ENCODE peak calls at places on chromosomes 5 and 9, in nine cellular contexts. P is Caco-2, R is HL-60, Z is BJ, Y is A673, O is heart right ventricle, N is right lobe of liver, Q is PC-9, F is brain microvascular endothelial cell. K is an unnamed sample.

GRCh38 chr5:107874810-107875209 is 204.1 kb upstream of the EFNA5 start:
- DNase-seq in F (peak), Q (no peak), Y (no peak), R (no peak), N (no peak), P (no peak), Z (no peak), O (no peak), K (no peak)

GRCh38 chr9:86176468-86176867 is 77.1 kb upstream of the GOLM1 start:
- DNase-seq in F (no peak), N (no peak), Y (no peak), Q (peak), Z (no peak), P (no peak), O (no peak), R (no peak), K (no peak)

GRCh38 chr5:75720882-75721281 is 3.6 kb upstream of the POC5 start:
- DNase-seq in Z (no peak), P (peak), Q (no peak), O (no peak), N (peak), F (no peak), R (peak), Y (no peak), K (no peak)

GRCh38 chr5:95863383-95863757 is 40.8 kb upstream of the GLRX start:
- DNase-seq in Z (no peak), P (no peak), Q (no peak), Y (peak), N (no peak), O (no peak), R (no peak), F (no peak), K (no peak)

GRCh38 chr5:2187687-2188086 is 305.0 kb upstream of the IRX4 start:
- DNase-seq in N (no peak), Q (no peak), Y (no peak), F (no peak), R (no peak), P (no peak), Z (no peak), O (no peak), K (no peak)

GRCh38 chr5:83006683-83007283 is 70.4 kb downstream of the TMEM167A start:
- DNase-seq in Q (no peak), O (no peak), R (no peak), F (no peak), Y (no peak), P (no peak), N (no peak), Z (no peak), K (no peak)

GRCh38 chr5:59583810-59584562 is 309.5 kb downstream of the PDE4D start:
- DNase-seq in N (no peak), O (no peak), F (no peak), Y (no peak), R (no peak), P (no peak), Q (no peak), Z (no peak), K (no peak)

GRCh38 chr9:115340314-115340713 is 222.4 kb upstream of the TNC start:
- DNase-seq in Y (no peak), Q (no peak), Z (no peak), N (no peak), O (no peak), P (no peak), F (no peak), R (no peak), K (no peak)

GRCh38 chr5:1134478-1134877 is 22.6 kb upstream of the SLC12A7 start:
- DNase-seq in Q (no peak), N (no peak), O (no peak), F (no peak), Z (no peak), R (no peak), Y (no peak), P (no peak), K (no peak)

GRCh38 chr9:93128011-93128714 is 5.9 kb downstream of the NINJ1 start:
- DNase-seq in R (no peak), Z (no peak), P (no peak), O (no peak), N (peak), Y (no peak), F (no peak), Q (no peak), K (no peak)

GRCh38 chr5:39717186-39717897 is 292.6 kb upstream of the DAB2 start:
- DNase-seq in Z (peak), Y (no peak), Q (no peak), O (no peak), N (no peak), R (no peak), P (no peak), F (no peak), K (no peak)

GRCh38 chr5:10701567-10702039 is 59.4 kb downstream of the DAP start:
- DNase-seq in Z (no peak), P (peak), R (no peak), Q (peak), N (no peak), O (peak), Y (peak), F (peak), K (no peak)

GRCh38 chr9:127724012-127724411 is 8.1 kb downstream of the TTC16 start:
- DNase-seq in Q (no peak), Z (no peak), Y (no peak), N (no peak), P (no peak), O (no peak), R (no peak), F (no peak), K (no peak)

GRCh38 chr5:83844320-83845068 is 123.8 kb upstream of the HAPLN1 start:
- DNase-seq in Q (no peak), F (peak), Y (no peak), R (no peak), Z (no peak), O (no peak), N (no peak), P (peak), K (peak)

GRCh38 chr9:2013688-2014087 is 1.5 kb upstream of the SMARCA2 start:
- DNase-seq in F (no peak), Y (no peak), Z (no peak), R (peak), N (no peak), O (no peak), Q (no peak), P (no peak), K (no peak)

GRCh38 chr5:54835642-54836041 is 149.8 kb downstream of the ESM1 start:
- DNase-seq in Y (no peak), O (no peak), F (peak), P (no peak), Q (no peak), N (no peak), Z (no peak), R (no peak), K (peak)

GRCh38 chr5:158614951-158615350 is 484.8 kb downstream of the EBF1 start:
- DNase-seq in O (no peak), F (no peak), P (no peak), Z (no peak), R (no peak), N (no peak), Q (no peak), Y (no peak), K (no peak)

GRCh38 chr5:1661831-1662558 is 137.6 kb downstream of the MRPL36 start:
- DNase-seq in F (no peak), Q (no peak), O (no peak), R (no peak), N (no peak), Y (no peak), Z (no peak), P (no peak), K (no peak)

GRCh38 chr5:68239485-68239884 is 23.9 kb downstream of the PIK3R1 start:
- DNase-seq in Y (no peak), F (peak), O (peak), Z (peak), R (peak), N (peak), P (peak), Q (no peak), K (no peak)

GRCh38 chr5:6489786-6490185 is 41.1 kb downstream of the UBE2QL1 start:
- DNase-seq in Y (no peak), Z (no peak), N (no peak), F (no peak), O (no peak), R (no peak), P (no peak), Q (no peak), K (no peak)

GRCh38 chr9:128424268-128424780 is 3.7 kb downstream of the CERCAM start:
- DNase-seq in F (no peak), P (no peak), N (no peak), O (no peak), Q (no peak), R (no peak), Y (no peak), Z (no peak), K (no peak)

GRCh38 chr9:117718085-117718484 is 13.9 kb downstream of the TLR4 start:
- DNase-seq in Z (no peak), N (no peak), F (no peak), O (no peak), Y (no peak), P (no peak), Q (no peak), R (peak), K (no peak)

GRCh38 chr5:140295414-140295813 is 7.5 kb downstream of the PFDN1 start:
- DNase-seq in Q (peak), O (peak), P (no peak), Y (peak), R (peak), N (no peak), Z (peak), F (peak), K (peak)

GRCh38 chr9:27537027-27537435 is 7.4 kb upstream of the MOB3B start:
- DNase-seq in N (peak), Z (no peak), O (no peak), Y (no peak), P (no peak), R (no peak), Q (no peak), F (no peak), K (no peak)

GRCh38 chr9:27534131-27534530 is 4.5 kb upstream of the MOB3B start:
- DNase-seq in P (no peak), Y (no peak), R (no peak), Z (no peak), N (no peak), O (no peak), Q (no peak), F (no peak), K (no peak)

GRCh38 chr9:27536168-27536567 is 6.6 kb upstream of the MOB3B start:
- DNase-seq in Y (no peak), F (no peak), N (no peak), Z (no peak), R (no peak), P (no peak), O (no peak), Q (no peak), K (no peak)

GRCh38 chr9:27534658-27535209 is 5.1 kb upstream of the MOB3B start:
- DNase-seq in P (no peak), N (no peak), R (no peak), Q (no peak), Y (no peak), O (no peak), Z (no peak), F (no peak), K (no peak)

GRCh38 chr9:27535701-27536118 is 6.1 kb upstream of the MOB3B start:
- DNase-seq in Q (no peak), Z (no peak), R (no peak), P (no peak), N (no peak), O (no peak), Y (no peak), F (no peak), K (no peak)
- TF ChIP-seq CTCF in Q (no peak), Z (no peak), R (no peak), P (no peak), N (no peak), O (no peak), Y (no peak), F (peak), K (no peak)

GRCh38 chr5:126919566-126919965 is 110.8 kb downstream of the MARCHF3 start:
- DNase-seq in Y (no peak), Z (no peak), F (no peak), P (no peak), Q (no peak), O (peak), N (peak), R (no peak), K (no peak)
- TF ChIP-seq CTCF in Y (no peak), Z (no peak), F (no peak), P (no peak), Q (no peak), O (no peak), N (no peak), R (no peak), K (no peak)

GRCh38 chr9:87217056-87217455 is 269.8 kb upstream of the GAS1 start:
- DNase-seq in O (no peak), R (no peak), Y (no peak), P (no peak), F (no peak), Z (no peak), Q (no peak), N (no peak), K (no peak)

GRCh38 chr9:87214991-87215390 is 267.7 kb upstream of the GAS1 start:
- DNase-seq in F (no peak), Z (no peak), R (no peak), P (no peak), N (no peak), Q (no peak), Y (no peak), O (no peak), K (no peak)

GRCh38 chr9:87213948-87214347 is 266.6 kb upstream of the GAS1 start:
- DNase-seq in R (no peak), N (no peak), P (no peak), Z (no peak), O (no peak), Q (no peak), Y (no peak), F (peak), K (no peak)

GRCh38 chr9:87212563-87213154 is 265.4 kb upstream of the GAS1 start:
- DNase-seq in N (no peak), Y (no peak), O (no peak), F (no peak), Z (no peak), Q (peak), R (no peak), P (no peak), K (no peak)

DNA sequence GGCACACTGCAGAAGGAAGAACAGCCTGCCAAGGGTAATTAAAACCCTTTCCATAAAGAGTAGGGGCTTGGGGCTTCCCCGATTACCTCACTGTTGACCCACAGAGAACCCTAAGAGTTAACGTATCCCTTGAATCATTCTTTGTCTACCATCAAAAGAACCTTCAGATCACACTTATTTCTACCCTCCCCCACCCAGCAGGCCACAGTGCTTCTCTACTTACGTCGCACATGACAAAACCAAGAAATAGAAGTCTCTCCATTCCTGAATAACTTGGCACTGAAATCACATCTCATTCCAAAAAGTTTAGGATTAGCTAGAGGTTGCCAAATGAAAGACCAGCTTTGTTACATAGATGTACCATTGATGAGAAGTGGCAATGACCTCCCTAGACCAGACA is 268.7 kb upstream of the GAS1 start:
- DNase-seq in Q (no peak), O (no peak), Y (no peak), N (no peak), F (no peak), Z (no peak), P (no peak), R (no peak), K (no peak)
- TF ChIP-seq CTCF in Q (no peak), O (no peak), Y (no peak), N (no peak), F (no peak), Z (no peak), P (no peak), R (no peak), K (no peak)

GRCh38 chr5:123610665-123611406 is 98.9 kb downstream of the CSNK1G3 start:
- DNase-seq in Z (peak), R (peak), N (no peak), Y (peak), O (peak), F (peak), Q (peak), P (peak), K (peak)

GRCh38 chr5:123605822-123606221 is 93.8 kb downstream of the CSNK1G3 start:
- DNase-seq in N (no peak), P (no peak), R (no peak), Q (no peak), F (no peak), Z (no peak), Y (no peak), O (no peak), K (no peak)

GRCh38 chr5:123611407-123611709 is 99.4 kb downstream of the CSNK1G3 start:
- DNase-seq in N (no peak), R (no peak), Z (no peak), Q (no peak), O (no peak), P (no peak), Y (no peak), F (no peak), K (no peak)

GRCh38 chr5:123610209-123610608 is 98.2 kb downstream of the CSNK1G3 start:
- DNase-seq in F (no peak), Y (no peak), N (no peak), O (no peak), Z (no peak), Q (no peak), P (no peak), R (no peak), K (no peak)
- TF ChIP-seq CTCF in F (no peak), Y (no peak), N (no peak), O (no peak), Z (no peak), Q (no peak), P (no peak), R (no peak), K (no peak)

GRCh38 chr5:31819926-31820516 is 181.1 kb downstream of the PDZD2 start:
- DNase-seq in R (no peak), Q (no peak), P (no peak), F (no peak), Z (no peak), N (no peak), Y (peak), O (no peak), K (no peak)

GRCh38 chr5:31824886-31825774 is 186.2 kb downstream of the PDZD2 start:
- DNase-seq in F (peak), P (peak), R (no peak), N (no peak), Y (peak), O (peak), Q (peak), Z (peak), K (peak)

GRCh38 chr5:31823477-31823876 is 184.5 kb downstream of the PDZD2 start:
- DNase-seq in R (no peak), N (no peak), P (no peak), Z (no peak), F (no peak), Q (no peak), O (no peak), Y (peak), K (no peak)

GRCh38 chr5:31827862-31828261 is 188.9 kb downstream of the PDZD2 start:
- DNase-seq in O (no peak), F (no peak), Z (no peak), R (no peak), P (no peak), Q (no peak), Y (no peak), N (no peak), K (no peak)

DNA sequence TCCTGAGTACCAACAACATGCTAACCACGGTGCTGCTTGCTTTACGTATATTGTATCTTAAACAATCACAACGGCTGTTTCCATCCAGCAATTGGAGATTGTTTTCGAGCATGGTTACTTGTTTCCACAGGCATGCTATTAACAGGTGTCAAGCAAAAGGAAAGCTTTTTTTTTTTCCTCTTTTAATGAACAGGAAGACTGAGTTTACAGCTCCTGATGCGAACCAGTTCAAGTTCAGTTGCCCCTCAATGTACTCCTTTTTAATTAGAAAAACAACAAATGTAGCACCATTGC is 186.8 kb downstream of the PDZD2 start:
- DNase-seq in N (no peak), Z (no peak), R (no peak), P (no peak), Y (no peak), O (no peak), Q (no peak), F (no peak), K (no peak)
- TF ChIP-seq CTCF in N (no peak), Z (no peak), R (no peak), P (no peak), Y (no peak), O (peak), Q (peak), F (no peak), K (no peak)

K was measured in AG04449.